ENCODE peak calls at places on chromosomes 3 and 15, in six cellular contexts. Y is T-cell, M is NCI-H460, C is neuronal stem cell, T is DMS153, I is progenitor cell of endocrine pancreas. S is an unnamed sample.

GRCh38 chr3:170726976-170727661 is 141.2 kb upstream of the SLC7A14 start:
- DNase-seq in C (no peak), M (no peak), Y (no peak), T (no peak), I (no peak), S (no peak)

GRCh38 chr3:40336101-40336500 is 26.6 kb downstream of the EIF1B start:
- DNase-seq in I (no peak), Y (no peak), M (no peak), T (no peak), C (no peak), S (no peak)

GRCh38 chr3:133860519-133860918 is 35.2 kb downstream of the RAB6B start:
- DNase-seq in Y (no peak), M (no peak), C (no peak), I (no peak), T (no peak), S (no peak)

GRCh38 chr3:10004506-10004905 is 17.9 kb upstream of the EMC3 start:
- DNase-seq in C (no peak), I (no peak), Y (no peak), T (no peak), M (no peak), S (no peak)

GRCh38 chr3:49158792-49159191 is 7.3 kb downstream of the CCDC71 start:
- DNase-seq in I (no peak), M (no peak), C (no peak), T (no peak), Y (no peak), S (no peak)

GRCh38 chr15:90211009-90211408 is 9.9 kb downstream of the SEMA4B start:
- DNase-seq in T (no peak), C (no peak), M (no peak), I (no peak), Y (no peak), S (no peak)

GRCh38 chr15:66186049-66186825 is 67.3 kb downstream of the MEGF11 start:
- DNase-seq in M (no peak), T (no peak), C (no peak), Y (no peak), I (no peak), S (no peak)

GRCh38 chr15:38714309-38715072 is 149.9 kb upstream of the RASGRP1 start:
- DNase-seq in C (no peak), Y (no peak), T (no peak), M (no peak), I (no peak), S (peak)

GRCh38 chr15:63048986-63049665 is 6.6 kb downstream of the TPM1 start:
- DNase-seq in C (no peak), M (no peak), Y (peak), I (no peak), T (no peak), S (no peak)

GRCh38 chr3:159185443-159186050 is 383.7 kb downstream of the MFSD1 start:
- DNase-seq in M (no peak), T (no peak), I (no peak), C (no peak), Y (no peak), S (no peak)

GRCh38 chr3:71101014-71101413 is 482.5 kb downstream of the FOXP1 start:
- DNase-seq in Y (no peak), I (no peak), M (no peak), C (no peak), T (no peak), S (peak)

GRCh38 chr15:84023636-84024035 is 211.9 kb upstream of the GOLGA6L4 start:
- DNase-seq in I (no peak), Y (no peak), C (no peak), M (peak), T (no peak), S (no peak)

GRCh38 chr3:177041021-177041729 is 156.1 kb downstream of the TBL1XR1 start:
- DNase-seq in C (no peak), I (no peak), M (no peak), Y (no peak), T (peak), S (peak)

S was measured in pulmonary artery endothelial cell.